ENCODE peak calls at places on chromosomes 2 and 18, in eight cellular contexts. P is uterus; S is A549; L is NCI-H187; M is fibroblast of mammary gland; G is RWPE1; W is SJSA1; D is activated effector memory CD4-positive, alpha-beta T cell treated with Interleukin-2 at 50 U/mL for 16 hours. T is an unnamed sample.

GRCh38 chr18:23703057-23703986 is 14.1 kb downstream of the LAMA3 start:
- DNase-seq in D (no peak), S (peak; percentile 43), W (no peak), P (peak; percentile 46), G (peak; percentile 42), M (peak; percentile 82), L (no peak), T (no peak)

GRCh38 chr2:227325056-227325823 is at the start of gene MFF:
- DNase-seq in S (peak; percentile 87), M (peak; percentile 91), L (peak; percentile 65), G (peak; percentile 93), P (peak; percentile 91), D (peak; percentile 90), W (peak; percentile 93), T (peak; percentile 95)

GRCh38 chr2:161136696-161137324 is 23.4 kb upstream of the TANK start:
- DNase-seq in M (peak; percentile 26), W (no peak), S (no peak), L (no peak), P (no peak), D (no peak), G (no peak), T (peak; percentile 7)

GRCh38 chr18:26721876-26722581 is 143.5 kb downstream of the AQP4 start:
- DNase-seq in M (no peak), W (no peak), L (no peak), P (no peak), S (no peak), G (no peak), D (no peak), T (no peak)

GRCh38 chr2:63050186-63050915 is at the start of gene OTX1:
- DNase-seq in P (peak; percentile 14), W (peak; percentile 83), G (peak; percentile 96), S (peak; percentile 97), D (no peak), M (peak; percentile 40), L (peak; percentile 72), T (peak; percentile 81)

GRCh38 chr18:69261436-69261835 is 139.3 kb upstream of the DOK6 start:
- DNase-seq in S (no peak), L (no peak), M (no peak), W (no peak), G (no peak), P (no peak), D (no peak), T (no peak)

GRCh38 chr2:11213090-11213638 is 57.9 kb downstream of the SLC66A3 start:
- DNase-seq in P (no peak), L (no peak), G (no peak), S (no peak), D (no peak), W (no peak), M (peak; percentile 80), T (no peak)

GRCh38 chr2:59957539-59957938 is 595.9 kb downstream of the BCL11A start:
- DNase-seq in M (no peak), S (no peak), D (no peak), G (no peak), W (no peak), L (no peak), P (no peak), T (no peak)

GRCh38 chr2:227817940-227818568 is 4.4 kb downstream of the CCL20 start:
- DNase-seq in M (peak; percentile 100), S (peak; percentile 92), D (peak; percentile 67), L (no peak), G (peak; percentile 97), P (peak; percentile 58), W (peak; percentile 98), T (peak; percentile 79)

GRCh38 chr18:3450358-3451107 is 561 bp downstream of the TGIF1 start:
- DNase-seq in W (peak; percentile 67), S (no peak), P (peak; percentile 78), D (peak; percentile 71), G (no peak), M (peak; percentile 75), L (no peak), T (peak; percentile 67)

GRCh38 chr18:36532394-36532793 is 234.9 kb downstream of the FHOD3 start:
- DNase-seq in G (peak; percentile 1), D (no peak), L (no peak), W (no peak), P (no peak), S (no peak), M (peak; percentile 84), T (no peak)

GRCh38 chr18:79791141-79791972 is 6.4 kb upstream of the KCNG2 start:
- DNase-seq in M (peak; percentile 98), D (no peak), P (no peak), G (peak; percentile 73), L (no peak), S (peak; percentile 6), W (peak; percentile 68), T (no peak)

GRCh38 chr2:134252092-134252775 is 1.6 kb upstream of the MGAT5 start:
- DNase-seq in G (no peak), W (no peak), M (peak; percentile 71), S (no peak), L (no peak), P (no peak), D (no peak), T (no peak)

GRCh38 chr2:159228006-159228655 is 58.4 kb downstream of the WDSUB1 start:
- DNase-seq in P (no peak), L (no peak), M (peak; percentile 36), S (no peak), W (no peak), G (no peak), D (no peak), T (no peak)